ENCODE peak calls at places on chromosomes 2 and 18, in ten cellular contexts. One of them, this sample, is unnamed.

GRCh38 chr2:10878268-10878915 is 33.3 kb upstream of the KCNF1 start:
- DNase-seq in activated T-cell treated with anti-CD3 and anti-CD28 coated beads for 4 hours: no peak
- DNase-seq in aorta: no peak
- DNase-seq in T follicular helper cell: no peak
- DNase-seq in AG10803: no peak
- DNase-seq in cardiac muscle cell: no peak
- DNase-seq in neural progenitor cell: no peak
- DNase-seq in AG20443: no peak
- DNase-seq in AG09319: no peak
- DNase-seq in H4: no peak
- DNase-seq in this sample: no peak

GRCh38 chr2:222707102-222707688 is 35.7 kb downstream of the MOGAT1 start:
- DNase-seq in activated T-cell treated with anti-CD3 and anti-CD28 coated beads for 4 hours: no peak
- DNase-seq in aorta: no peak
- DNase-seq in T follicular helper cell: no peak
- DNase-seq in AG10803: no peak
- DNase-seq in cardiac muscle cell: no peak
- DNase-seq in neural progenitor cell: no peak
- DNase-seq in AG20443: no peak
- DNase-seq in AG09319: no peak
- DNase-seq in H4: no peak
- DNase-seq in this sample: no peak

GRCh38 chr18:28995319-28995718 is 818.4 kb upstream of the CDH2 start:
- DNase-seq in activated T-cell treated with anti-CD3 and anti-CD28 coated beads for 4 hours: no peak
- DNase-seq in aorta: no peak
- DNase-seq in T follicular helper cell: no peak
- DNase-seq in AG10803: peak; percentile 1
- DNase-seq in cardiac muscle cell: no peak
- DNase-seq in neural progenitor cell: no peak
- DNase-seq in AG20443: no peak
- DNase-seq in AG09319: no peak
- DNase-seq in H4: no peak
- DNase-seq in this sample: no peak

GRCh38 chr2:113357071-113357470 is 78.3 kb upstream of the PAX8 start:
- DNase-seq in activated T-cell treated with anti-CD3 and anti-CD28 coated beads for 4 hours: no peak
- DNase-seq in aorta: no peak
- DNase-seq in T follicular helper cell: no peak
- DNase-seq in AG10803: no peak
- DNase-seq in cardiac muscle cell: no peak
- DNase-seq in neural progenitor cell: no peak
- DNase-seq in AG20443: no peak
- DNase-seq in AG09319: no peak
- DNase-seq in H4: no peak
- DNase-seq in this sample: no peak

GRCh38 chr18:3008546-3008945 is 4.4 kb downstream of the LPIN2 start:
- DNase-seq in activated T-cell treated with anti-CD3 and anti-CD28 coated beads for 4 hours: no peak
- DNase-seq in aorta: no peak
- DNase-seq in T follicular helper cell: no peak
- DNase-seq in AG10803: peak; percentile 45
- DNase-seq in cardiac muscle cell: no peak
- DNase-seq in neural progenitor cell: no peak
- DNase-seq in AG20443: peak; percentile 42
- DNase-seq in AG09319: peak; percentile 25
- DNase-seq in H4: peak; percentile 84
- DNase-seq in this sample: no peak

GRCh38 chr2:161424992-161425391 is 8.9 kb downstream of the TBR1 start:
- DNase-seq in activated T-cell treated with anti-CD3 and anti-CD28 coated beads for 4 hours: no peak
- DNase-seq in aorta: no peak
- DNase-seq in T follicular helper cell: no peak
- DNase-seq in AG10803: no peak
- DNase-seq in cardiac muscle cell: no peak
- DNase-seq in neural progenitor cell: no peak
- DNase-seq in AG20443: no peak
- DNase-seq in AG09319: no peak
- DNase-seq in H4: no peak
- DNase-seq in this sample: no peak

GRCh38 chr2:239576784-239577183 is 176.0 kb upstream of the HDAC4 start:
- DNase-seq in activated T-cell treated with anti-CD3 and anti-CD28 coated beads for 4 hours: no peak
- DNase-seq in aorta: peak; percentile 31
- DNase-seq in T follicular helper cell: no peak
- DNase-seq in AG10803: no peak
- DNase-seq in cardiac muscle cell: no peak
- DNase-seq in neural progenitor cell: no peak
- DNase-seq in AG20443: no peak
- DNase-seq in AG09319: no peak
- DNase-seq in H4: no peak
- DNase-seq in this sample: no peak

GRCh38 chr2:203786912-203787311 is 80.5 kb downstream of the CD28 start:
- DNase-seq in activated T-cell treated with anti-CD3 and anti-CD28 coated beads for 4 hours: no peak
- DNase-seq in aorta: no peak
- DNase-seq in T follicular helper cell: no peak
- DNase-seq in AG10803: peak; percentile 90
- DNase-seq in cardiac muscle cell: no peak
- DNase-seq in neural progenitor cell: no peak
- DNase-seq in AG20443: peak; percentile 40
- DNase-seq in AG09319: no peak
- DNase-seq in H4: no peak
- DNase-seq in this sample: no peak

GRCh38 chr18:26103579-26103978 is 13.2 kb upstream of the SS18 start:
- DNase-seq in activated T-cell treated with anti-CD3 and anti-CD28 coated beads for 4 hours: no peak
- DNase-seq in aorta: no peak
- DNase-seq in T follicular helper cell: peak; percentile 19
- DNase-seq in AG10803: no peak
- DNase-seq in cardiac muscle cell: no peak
- DNase-seq in neural progenitor cell: peak; percentile 47
- DNase-seq in AG20443: no peak
- DNase-seq in AG09319: no peak
- DNase-seq in H4: peak; percentile 9
- DNase-seq in this sample: no peak

GRCh38 chr2:239715606-239716005 is 309.5 kb downstream of the NDUFA10 start:
- DNase-seq in activated T-cell treated with anti-CD3 and anti-CD28 coated beads for 4 hours: no peak
- DNase-seq in aorta: peak; percentile 69
- DNase-seq in T follicular helper cell: no peak
- DNase-seq in AG10803: no peak
- DNase-seq in cardiac muscle cell: no peak
- DNase-seq in neural progenitor cell: no peak
- DNase-seq in AG20443: no peak
- DNase-seq in AG09319: no peak
- DNase-seq in H4: no peak
- DNase-seq in this sample: no peak

GRCh38 chr2:12167525-12168317 is 421.3 kb downstream of the LPIN1 start:
- DNase-seq in activated T-cell treated with anti-CD3 and anti-CD28 coated beads for 4 hours: no peak
- DNase-seq in aorta: no peak
- DNase-seq in T follicular helper cell: no peak
- DNase-seq in AG10803: no peak
- DNase-seq in cardiac muscle cell: peak; percentile 64
- DNase-seq in neural progenitor cell: peak; percentile 78
- DNase-seq in AG20443: no peak
- DNase-seq in AG09319: no peak
- DNase-seq in H4: no peak
- DNase-seq in this sample: no peak

GRCh38 chr2:157258520-157259326 is 1.2 kb downstream of the GALNT5 start:
- DNase-seq in activated T-cell treated with anti-CD3 and anti-CD28 coated beads for 4 hours: no peak
- DNase-seq in aorta: no peak
- DNase-seq in T follicular helper cell: no peak
- DNase-seq in AG10803: no peak
- DNase-seq in cardiac muscle cell: no peak
- DNase-seq in neural progenitor cell: no peak
- DNase-seq in AG20443: no peak
- DNase-seq in AG09319: no peak
- DNase-seq in H4: no peak
- DNase-seq in this sample: no peak

GRCh38 chr2:69210386-69210785 is 176.6 kb downstream of the GFPT1 start:
- DNase-seq in activated T-cell treated with anti-CD3 and anti-CD28 coated beads for 4 hours: no peak
- DNase-seq in aorta: no peak
- DNase-seq in T follicular helper cell: no peak
- DNase-seq in AG10803: peak; percentile 67
- DNase-seq in cardiac muscle cell: no peak
- DNase-seq in neural progenitor cell: no peak
- DNase-seq in AG20443: no peak
- DNase-seq in AG09319: no peak
- DNase-seq in H4: no peak
- DNase-seq in this sample: no peak

GRCh38 chr18:28177828-28178635 is 1.1 kb upstream of the CDH2 start:
- DNase-seq in activated T-cell treated with anti-CD3 and anti-CD28 coated beads for 4 hours: no peak
- DNase-seq in aorta: peak; percentile 83
- DNase-seq in T follicular helper cell: no peak
- DNase-seq in AG10803: peak; percentile 61
- DNase-seq in cardiac muscle cell: peak; percentile 89
- DNase-seq in neural progenitor cell: peak; percentile 93
- DNase-seq in AG20443: peak; percentile 82
- DNase-seq in AG09319: no peak
- DNase-seq in H4: no peak
- DNase-seq in this sample: no peak

GRCh38 chr18:21735452-21736015 is 5.1 kb upstream of the MIB1 start:
- DNase-seq in activated T-cell treated with anti-CD3 and anti-CD28 coated beads for 4 hours: no peak
- DNase-seq in aorta: no peak
- DNase-seq in T follicular helper cell: peak; percentile 59
- DNase-seq in AG10803: no peak
- DNase-seq in cardiac muscle cell: no peak
- DNase-seq in neural progenitor cell: peak; percentile 53
- DNase-seq in AG20443: no peak
- DNase-seq in AG09319: no peak
- DNase-seq in H4: peak; percentile 87
- DNase-seq in this sample: no peak

GRCh38 chr18:9594782-9595181 is 19.6 kb downstream of the PPP4R1 start:
- DNase-seq in activated T-cell treated with anti-CD3 and anti-CD28 coated beads for 4 hours: no peak
- DNase-seq in aorta: no peak
- DNase-seq in T follicular helper cell: no peak
- DNase-seq in AG10803: no peak
- DNase-seq in cardiac muscle cell: no peak
- DNase-seq in neural progenitor cell: no peak
- DNase-seq in AG20443: no peak
- DNase-seq in AG09319: no peak
- DNase-seq in H4: no peak
- DNase-seq in this sample: no peak

GRCh38 chr18:32549248-32549842 is 78.7 kb upstream of the GAREM1 start:
- DNase-seq in activated T-cell treated with anti-CD3 and anti-CD28 coated beads for 4 hours: peak; percentile 13
- DNase-seq in aorta: no peak
- DNase-seq in T follicular helper cell: peak; percentile 16
- DNase-seq in AG10803: peak; percentile 15
- DNase-seq in cardiac muscle cell: peak; percentile 68
- DNase-seq in neural progenitor cell: peak; percentile 87
- DNase-seq in AG20443: peak; percentile 46
- DNase-seq in AG09319: no peak
- DNase-seq in H4: peak; percentile 47
- DNase-seq in this sample: no peak

GRCh38 chr18:48997985-48998831 is 47.4 kb upstream of the SMAD7 start:
- DNase-seq in activated T-cell treated with anti-CD3 and anti-CD28 coated beads for 4 hours: no peak
- DNase-seq in aorta: peak; percentile 93
- DNase-seq in T follicular helper cell: no peak
- DNase-seq in AG10803: peak; percentile 97
- DNase-seq in cardiac muscle cell: peak; percentile 67
- DNase-seq in neural progenitor cell: peak; percentile 44
- DNase-seq in AG20443: peak; percentile 95
- DNase-seq in AG09319: peak; percentile 76
- DNase-seq in H4: peak; percentile 97
- DNase-seq in this sample: peak; percentile 92

GRCh38 chr2:85933753-85934594 is 45.2 kb upstream of the ST3GAL5 start:
- DNase-seq in activated T-cell treated with anti-CD3 and anti-CD28 coated beads for 4 hours: no peak
- DNase-seq in aorta: no peak
- DNase-seq in T follicular helper cell: no peak
- DNase-seq in AG10803: peak; percentile 79
- DNase-seq in cardiac muscle cell: no peak
- DNase-seq in neural progenitor cell: no peak
- DNase-seq in AG20443: peak; percentile 70
- DNase-seq in AG09319: no peak
- DNase-seq in H4: no peak
- DNase-seq in this sample: peak; percentile 66

GRCh38 chr18:53191634-53192033 is 851.6 kb downstream of the DCC start:
- DNase-seq in activated T-cell treated with anti-CD3 and anti-CD28 coated beads for 4 hours: no peak
- DNase-seq in aorta: no peak
- DNase-seq in T follicular helper cell: no peak
- DNase-seq in AG10803: no peak
- DNase-seq in cardiac muscle cell: no peak
- DNase-seq in neural progenitor cell: peak; percentile 25
- DNase-seq in AG20443: no peak
- DNase-seq in AG09319: no peak
- DNase-seq in H4: peak; percentile 3
- DNase-seq in this sample: no peak

GRCh38 chr2:112472547-112473263 is 9.3 kb upstream of the TTL start:
- DNase-seq in activated T-cell treated with anti-CD3 and anti-CD28 coated beads for 4 hours: no peak
- DNase-seq in aorta: no peak
- DNase-seq in T follicular helper cell: no peak
- DNase-seq in AG10803: no peak
- DNase-seq in cardiac muscle cell: no peak
- DNase-seq in neural progenitor cell: no peak
- DNase-seq in AG20443: no peak
- DNase-seq in AG09319: no peak
- DNase-seq in H4: no peak
- DNase-seq in this sample: no peak

GRCh38 chr2:88857951-88858406 is 166.5 kb downstream of the RPIA start:
- DNase-seq in activated T-cell treated with anti-CD3 and anti-CD28 coated beads for 4 hours: no peak
- DNase-seq in aorta: no peak
- DNase-seq in T follicular helper cell: no peak
- DNase-seq in AG10803: no peak
- DNase-seq in cardiac muscle cell: peak; percentile 6
- DNase-seq in neural progenitor cell: no peak
- DNase-seq in AG20443: no peak
- DNase-seq in AG09319: no peak
- DNase-seq in H4: peak; percentile 12
- DNase-seq in this sample: no peak

This sample was measured in GM04503.